ENCODE peak calls at places on chromosomes 1 and 21, in five cellular contexts. L is GM12892, O is K562, G is GM12878, T is HepG2. J is an unnamed sample.
A peak's percentile ranks its signal among the peaks of the same experiment; 100 is the strongest.

GRCh38 chr1:169443923-169444322 is 16.6 kb upstream of the CCDC181 start:
- DNase-seq in L (no peak), O (no peak), G (no peak), T (no peak), J (no peak)

GRCh38 chr1:18927654-18928272 is 25.4 kb upstream of the ALDH4A1 start:
- DNase-seq in L (peak; percentile 71), O (no peak), G (no peak), T (no peak), J (no peak)

GRCh38 chr21:36806103-36806502 is 107.2 kb downstream of the SIM2 start:
- DNase-seq in L (no peak), O (no peak), G (no peak), T (no peak), J (no peak)

GRCh38 chr1:6519935-6520621 is 28.6 kb upstream of the PLEKHG5 start:
- DNase-seq in L (no peak), O (peak; percentile 59), G (no peak), T (no peak), J (no peak)

GRCh38 chr1:221204055-221204833 is 325.0 kb downstream of the HLX start:
- DNase-seq in L (no peak), O (no peak), G (no peak), T (no peak), J (no peak)

GRCh38 chr1:244801246-244801645 is 34.2 kb upstream of the COX20 start:
- DNase-seq in L (peak; percentile 42), O (peak; percentile 65), G (no peak), T (peak; percentile 87), J (peak; percentile 58)

GRCh38 chr1:109969430-109969829 is 15.1 kb upstream of the AHCYL1 start:
- DNase-seq in L (no peak), O (no peak), G (no peak), T (no peak), J (no peak)

GRCh38 chr1:67530071-67530470 is 99.9 kb upstream of the SERBP1 start:
- DNase-seq in L (no peak), O (no peak), G (no peak), T (no peak), J (no peak)

GRCh38 chr1:1927751-1928150 is 8.7 kb upstream of the TMEM52 start:
- DNase-seq in L (no peak), O (no peak), G (no peak), T (no peak), J (no peak)

GRCh38 chr1:230270185-230270939 is 155.8 kb downstream of the PGBD5 start:
- DNase-seq in L (no peak), O (no peak), G (peak; percentile 23), T (no peak), J (no peak)

GRCh38 chr1:43495204-43495603 is 35.5 kb upstream of the PTPRF start:
- DNase-seq in L (no peak), O (peak; percentile 46), G (no peak), T (no peak), J (no peak)

GRCh38 chr1:15345711-15346355 is 63.9 kb upstream of the EFHD2 start:
- DNase-seq in L (peak; percentile 31), O (peak; percentile 78), G (no peak), T (no peak), J (peak; percentile 59)

GRCh38 chr21:33850401-33850800 is 65.2 kb downstream of the ATP5PO start:
- DNase-seq in L (no peak), O (no peak), G (no peak), T (no peak), J (no peak)

GRCh38 chr21:42834730-42835191 is 44.6 kb downstream of the WDR4 start:
- DNase-seq in L (no peak), O (peak; percentile 25), G (no peak), T (no peak), J (no peak)

GRCh38 chr21:8991088-8991907 is 1530.1 kb upstream of the TPTE start:
- DNase-seq in L (no peak), O (no peak), G (no peak), T (peak; percentile 92), J (no peak)

GRCh38 chr1:187911820-187912219 is 1083.1 kb downstream of the PLA2G4A start:
- DNase-seq in L (no peak), O (no peak), G (no peak), T (no peak), J (no peak)

GRCh38 chr1:172497230-172497629 is 35.7 kb upstream of the SUCO start:
- DNase-seq in L (no peak), O (no peak), G (no peak), T (peak; percentile 52), J (no peak)

GRCh38 chr1:245735831-245736530 is 581.2 kb downstream of the KIF26B start:
- DNase-seq in L (no peak), O (no peak), G (no peak), T (no peak), J (no peak)

GRCh38 chr21:39385299-39386145 is 36.6 kb upstream of the HMGN1 start:
- DNase-seq in L (peak; percentile 59), O (no peak), G (no peak), T (peak; percentile 95), J (no peak)

GRCh38 chr1:15454256-15454655 is 2.3 kb upstream of the CELA2A start:
- DNase-seq in L (no peak), O (no peak), G (no peak), T (no peak), J (no peak)

GRCh38 chr21:39082656-39083376 is 100.4 kb downstream of the PSMG1 start:
- DNase-seq in L (no peak), O (peak; percentile 62), G (no peak), T (peak; percentile 64), J (no peak)

GRCh38 chr21:26179501-26179900 is 8.9 kb upstream of the APP start:
- DNase-seq in L (no peak), O (no peak), G (no peak), T (no peak), J (no peak)

GRCh38 chr21:35107520-35107919 is 58.4 kb upstream of the RUNX1 start:
- DNase-seq in L (no peak), O (no peak), G (no peak), T (no peak), J (no peak)

GRCh38 chr1:170426596-170426995 is 105.4 kb upstream of the GORAB start:
- DNase-seq in L (no peak), O (no peak), G (no peak), T (no peak), J (no peak)

GRCh38 chr21:44670642-44671432 is 4.1 kb upstream of the KRTAP12-2 start:
- DNase-seq in L (no peak), O (no peak), G (no peak), T (no peak), J (no peak)

GRCh38 chr1:30410153-30410851 is 313.1 kb downstream of the MATN1 start:
- DNase-seq in L (no peak), O (no peak), G (no peak), T (no peak), J (no peak)

GRCh38 chr1:7440154-7440553 is 330.9 kb upstream of the VAMP3 start:
- DNase-seq in L (no peak), O (no peak), G (no peak), T (no peak), J (no peak)

GRCh38 chr1:1033731-1034437 is 14.0 kb downstream of the AGRN start:
- DNase-seq in L (no peak), O (no peak), G (no peak), T (no peak), J (no peak)

DNA sequence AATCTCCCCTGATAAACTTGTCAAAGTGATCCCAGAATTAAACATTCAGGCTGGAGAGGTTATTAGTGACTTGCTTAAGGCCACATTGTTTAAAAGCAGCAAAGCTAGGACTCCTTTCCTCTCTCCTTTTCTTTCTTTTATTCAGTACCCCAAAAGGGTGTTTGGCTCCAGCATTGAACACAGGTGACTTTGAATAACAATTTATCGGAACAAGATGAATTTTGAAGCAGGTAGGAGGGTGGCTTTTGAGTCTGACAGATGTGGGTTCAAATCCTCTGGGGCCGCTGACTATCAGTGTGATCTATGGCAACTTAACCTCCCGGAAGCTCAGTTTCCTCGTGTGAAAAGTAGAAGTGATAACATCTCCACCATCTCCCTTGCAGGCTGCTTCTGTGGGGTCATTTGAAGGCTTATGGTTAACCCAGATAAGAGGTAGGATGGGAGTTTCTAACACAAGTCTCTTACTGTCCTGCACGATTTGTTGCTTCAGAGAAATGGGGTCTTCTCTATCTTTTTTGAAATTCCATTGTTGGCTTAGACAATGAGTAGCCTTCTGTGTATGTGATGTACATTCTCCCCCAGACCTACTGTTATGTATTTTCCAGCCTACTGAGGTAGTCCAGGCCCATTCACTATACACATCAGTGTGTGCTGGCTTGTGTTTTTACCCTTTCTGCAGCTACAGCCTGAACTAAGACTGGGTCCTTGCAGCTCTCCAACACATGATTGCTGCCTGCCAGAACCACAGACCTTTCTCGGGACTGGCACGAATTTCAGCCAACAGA is 29.0 kb downstream of the JUN start:
- DNase-seq in L (no peak), O (peak; percentile 49), G (no peak), T (no peak), J (no peak)
- TF ChIP-seq POLR2A in L (no peak), O (no peak), G (no peak), T (no peak), J (no peak)

GRCh38 chr1:159877695-159878444 is 15.4 kb upstream of the VSIG8 start:
- DNase-seq in L (no peak), O (no peak), G (no peak), T (no peak), J (no peak)
- TF ChIP-seq TAF1 in L (no peak), O (no peak), G (no peak), T (no peak), J (no peak)

GRCh38 chr1:228483789-228484188 is 3.4 kb upstream of the RNF187 start:
- DNase-seq in L (no peak), O (no peak), G (no peak), T (no peak), J (no peak)

GRCh38 chr1:228488107-228488817 is 1.1 kb downstream of the RNF187 start:
- DNase-seq in L (peak; percentile 39), O (no peak), G (no peak), T (no peak), J (no peak)

GRCh38 chr1:228488818-228489674 is 1.9 kb downstream of the RNF187 start:
- DNase-seq in L (no peak), O (no peak), G (no peak), T (no peak), J (no peak)

GRCh38 chr1:228487336-228488106 is at the start of gene RNF187:
- DNase-seq in L (peak; percentile 88), O (peak; percentile 95), G (no peak), T (no peak), J (peak; percentile 88)

DNA sequence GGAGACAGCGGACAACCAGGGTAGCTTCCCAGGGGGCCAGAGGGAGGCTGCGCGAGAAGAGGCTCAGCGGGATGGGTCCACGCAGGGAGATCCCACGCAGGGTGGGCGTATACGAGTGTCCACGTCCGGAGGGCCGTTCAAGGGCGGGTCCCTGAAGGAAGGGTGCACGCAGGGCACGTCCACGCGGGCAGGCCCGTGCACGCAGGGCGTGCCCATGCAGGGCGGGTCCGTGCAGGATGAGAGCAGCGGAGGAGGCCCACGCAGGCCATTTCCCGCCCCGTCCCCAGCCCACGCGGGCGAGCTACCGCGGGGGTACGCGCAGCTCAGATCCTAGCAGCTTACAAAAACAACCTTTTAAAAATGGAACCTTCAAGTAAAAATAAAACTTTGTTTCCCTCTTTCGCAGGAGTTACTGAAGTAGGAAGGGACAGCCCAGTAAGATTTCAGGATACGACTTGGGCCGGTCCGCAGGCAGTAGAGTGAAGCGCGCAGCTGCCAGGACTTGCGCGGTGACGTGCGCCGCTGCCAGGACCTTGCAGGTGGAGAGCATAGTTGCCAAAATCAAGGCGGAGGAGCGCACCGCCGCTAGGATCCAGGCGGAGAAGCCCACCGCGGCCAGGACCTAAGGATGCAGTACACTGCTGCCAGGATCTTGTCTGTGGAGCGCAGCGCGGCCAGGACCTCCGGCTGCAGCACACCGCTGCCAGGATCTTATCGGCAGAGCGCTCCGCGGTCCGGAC is 416 bp upstream of the RNF187 start:
- DNase-seq in L (peak; percentile 73), O (peak; percentile 78), G (peak; percentile 71), T (peak; percentile 72), J (peak; percentile 66)
- TF ChIP-seq POLR2A in L (peak; percentile 63), O (peak; percentile 62), G (peak; percentile 82), T (no peak), J (peak; percentile 39)

GRCh38 chr1:86468501-86468977 is at the start of gene CLCA1:
- DNase-seq in L (no peak), O (peak; percentile 25), G (no peak), T (no peak), J (no peak)
- TF ChIP-seq TAF1 in L (no peak), O (no peak), G (no peak), T (no peak), J (no peak)